ENCODE peak calls at places on chromosome X, in seven cellular contexts. One of them, this sample, is unnamed.

GRCh38 chrX:34332336-34332735 is 200.2 kb upstream of the FAM47A start:
- DNase-seq in cardiac muscle cell: peak; percentile 15
- DNase-seq in fibroblast of lung: peak; percentile 8
- DNase-seq in lower lobe of right lung: no peak
- DNase-seq in right cardiac atrium: no peak
- DNase-seq in endodermal cell: no peak
- DNase-seq in vagina: no peak
- DNase-seq in this sample: no peak

GRCh38 chrX:389021-389441 is 2.3 kb upstream of the PPP2R3B start:
- DNase-seq in fibroblast of lung: no peak
- DNase-seq in right cardiac atrium: no peak
- DNase-seq in endodermal cell: no peak
- DNase-seq in lower lobe of right lung: no peak
- DNase-seq in vagina: no peak
- DNase-seq in cardiac muscle cell: no peak
- DNase-seq in this sample: no peak

GRCh38 chrX:13080128-13080795 is 35.8 kb upstream of the FAM9C start:
- DNase-seq in right cardiac atrium: no peak
- DNase-seq in vagina: no peak
- DNase-seq in endodermal cell: no peak
- DNase-seq in cardiac muscle cell: no peak
- DNase-seq in fibroblast of lung: no peak
- DNase-seq in lower lobe of right lung: no peak
- DNase-seq in this sample: no peak

GRCh38 chrX:29318051-29318450 is 730.8 kb downstream of the IL1RAPL1 start:
- DNase-seq in vagina: no peak
- DNase-seq in lower lobe of right lung: no peak
- DNase-seq in cardiac muscle cell: no peak
- DNase-seq in fibroblast of lung: peak; percentile 58
- DNase-seq in endodermal cell: no peak
- DNase-seq in right cardiac atrium: no peak
- DNase-seq in this sample: no peak

GRCh38 chrX:413322-414201 is 26.9 kb upstream of the PPP2R3B start:
- DNase-seq in cardiac muscle cell: peak; percentile 69
- DNase-seq in endodermal cell: peak; percentile 87
- DNase-seq in right cardiac atrium: peak; percentile 59
- DNase-seq in lower lobe of right lung: no peak
- DNase-seq in fibroblast of lung: no peak
- DNase-seq in vagina: no peak
- DNase-seq in this sample: no peak

GRCh38 chrX:76550016-76550415 is 122.5 kb downstream of the MAGEE1 start:
- DNase-seq in endodermal cell: no peak
- DNase-seq in right cardiac atrium: no peak
- DNase-seq in lower lobe of right lung: no peak
- DNase-seq in fibroblast of lung: no peak
- DNase-seq in vagina: no peak
- DNase-seq in cardiac muscle cell: no peak
- DNase-seq in this sample: no peak

GRCh38 chrX:69815063-69815462 is 199.2 kb downstream of the EDA start:
- DNase-seq in endodermal cell: no peak
- DNase-seq in fibroblast of lung: no peak
- DNase-seq in vagina: no peak
- DNase-seq in cardiac muscle cell: no peak
- DNase-seq in right cardiac atrium: no peak
- DNase-seq in lower lobe of right lung: no peak
- DNase-seq in this sample: no peak

GRCh38 chrX:33285550-33285949 is 74.2 kb upstream of the DMD start:
- DNase-seq in vagina: no peak
- DNase-seq in right cardiac atrium: no peak
- DNase-seq in lower lobe of right lung: no peak
- DNase-seq in fibroblast of lung: no peak
- DNase-seq in endodermal cell: no peak
- DNase-seq in cardiac muscle cell: no peak
- DNase-seq in this sample: no peak

GRCh38 chrX:24513416-24513815 is 48.3 kb downstream of the PDK3 start:
- DNase-seq in lower lobe of right lung: no peak
- DNase-seq in fibroblast of lung: no peak
- DNase-seq in cardiac muscle cell: no peak
- DNase-seq in endodermal cell: no peak
- DNase-seq in vagina: no peak
- DNase-seq in right cardiac atrium: no peak
- DNase-seq in this sample: no peak

GRCh38 chrX:70132244-70132643 is 1.0 kb upstream of the IGBP1 start:
- DNase-seq in lower lobe of right lung: no peak
- DNase-seq in endodermal cell: no peak
- DNase-seq in right cardiac atrium: no peak
- DNase-seq in vagina: no peak
- DNase-seq in fibroblast of lung: peak; percentile 5
- DNase-seq in cardiac muscle cell: no peak
- DNase-seq in this sample: no peak

GRCh38 chrX:153878969-153879653 is 6.9 kb downstream of the L1CAM start:
- DNase-seq in right cardiac atrium: no peak
- DNase-seq in cardiac muscle cell: peak; percentile 12
- DNase-seq in fibroblast of lung: no peak
- DNase-seq in endodermal cell: peak; percentile 93
- DNase-seq in vagina: no peak
- DNase-seq in lower lobe of right lung: no peak
- DNase-seq in this sample: no peak

GRCh38 chrX:46730765-46731164 is 28.2 kb downstream of the SLC9A7 start:
- DNase-seq in fibroblast of lung: no peak
- DNase-seq in vagina: no peak
- DNase-seq in right cardiac atrium: no peak
- DNase-seq in endodermal cell: no peak
- DNase-seq in cardiac muscle cell: no peak
- DNase-seq in lower lobe of right lung: no peak
- DNase-seq in this sample: no peak

GRCh38 chrX:49884290-49884862 is 5.1 kb downstream of the USP27X start:
- DNase-seq in cardiac muscle cell: peak; percentile 62
- DNase-seq in lower lobe of right lung: peak; percentile 73
- DNase-seq in fibroblast of lung: peak; percentile 45
- DNase-seq in endodermal cell: peak; percentile 88
- DNase-seq in vagina: no peak
- DNase-seq in right cardiac atrium: peak; percentile 59
- DNase-seq in this sample: peak; percentile 9

GRCh38 chrX:65668362-65669310 is 1.2 kb downstream of the MSN start:
- DNase-seq in endodermal cell: peak; percentile 75
- DNase-seq in lower lobe of right lung: peak; percentile 73
- DNase-seq in fibroblast of lung: peak; percentile 86
- DNase-seq in cardiac muscle cell: peak; percentile 28
- DNase-seq in vagina: no peak
- DNase-seq in right cardiac atrium: peak; percentile 74
- DNase-seq in this sample: peak; percentile 78

GRCh38 chrX:121479406-121479805 is 432.0 kb downstream of the GLUD2 start:
- DNase-seq in fibroblast of lung: no peak
- DNase-seq in right cardiac atrium: no peak
- DNase-seq in lower lobe of right lung: no peak
- DNase-seq in cardiac muscle cell: no peak
- DNase-seq in vagina: no peak
- DNase-seq in endodermal cell: no peak
- DNase-seq in this sample: no peak

GRCh38 chrX:152898442-152898841 is 575 bp downstream of the ZNF185 start:
- DNase-seq in right cardiac atrium: no peak
- DNase-seq in lower lobe of right lung: no peak
- DNase-seq in cardiac muscle cell: no peak
- DNase-seq in vagina: no peak
- DNase-seq in fibroblast of lung: no peak
- DNase-seq in endodermal cell: peak; percentile 40
- DNase-seq in this sample: no peak

GRCh38 chrX:46257451-46257879 is 287.8 kb downstream of the ZNF674 start:
- DNase-seq in endodermal cell: no peak
- DNase-seq in right cardiac atrium: no peak
- DNase-seq in fibroblast of lung: no peak
- DNase-seq in cardiac muscle cell: no peak
- DNase-seq in vagina: no peak
- DNase-seq in lower lobe of right lung: no peak
- DNase-seq in this sample: no peak

GRCh38 chrX:74536142-74537010 is 78.0 kb downstream of the RLIM start:
- DNase-seq in vagina: peak; percentile 77
- DNase-seq in cardiac muscle cell: peak; percentile 56
- DNase-seq in right cardiac atrium: peak; percentile 91
- DNase-seq in lower lobe of right lung: peak; percentile 80
- DNase-seq in fibroblast of lung: peak; percentile 89
- DNase-seq in endodermal cell: peak; percentile 82
- DNase-seq in this sample: peak; percentile 94

GRCh38 chrX:54198262-54198661 is 15.2 kb upstream of the FAM120C start:
- DNase-seq in lower lobe of right lung: no peak
- DNase-seq in endodermal cell: peak; percentile 56
- DNase-seq in vagina: no peak
- DNase-seq in cardiac muscle cell: no peak
- DNase-seq in right cardiac atrium: no peak
- DNase-seq in fibroblast of lung: no peak
- DNase-seq in this sample: no peak

GRCh38 chrX:41634284-41634683 is 54.5 kb upstream of the GPR34 start:
- DNase-seq in endodermal cell: no peak
- DNase-seq in fibroblast of lung: peak; percentile 70
- DNase-seq in right cardiac atrium: no peak
- DNase-seq in lower lobe of right lung: no peak
- DNase-seq in vagina: no peak
- DNase-seq in cardiac muscle cell: peak; percentile 7
- DNase-seq in this sample: no peak

GRCh38 chrX:109890910-109891502 is 111.9 kb upstream of the TMEM164 start:
- DNase-seq in cardiac muscle cell: peak; percentile 85
- DNase-seq in fibroblast of lung: peak; percentile 66
- DNase-seq in endodermal cell: peak; percentile 90
- DNase-seq in right cardiac atrium: peak; percentile 43
- DNase-seq in lower lobe of right lung: peak; percentile 59
- DNase-seq in vagina: no peak
- DNase-seq in this sample: peak; percentile 51

GRCh38 chrX:43880439-43880838 is 1.8 kb downstream of the MAOB start:
- DNase-seq in lower lobe of right lung: no peak
- DNase-seq in vagina: no peak
- DNase-seq in cardiac muscle cell: no peak
- DNase-seq in endodermal cell: no peak
- DNase-seq in fibroblast of lung: no peak
- DNase-seq in right cardiac atrium: no peak
- DNase-seq in this sample: no peak
- H3K4me3 ChIP-seq in lower lobe of right lung: peak overlapping the region; percentile 46
- H3K4me3 ChIP-seq in vagina: no peak overlapping the region
- H3K4me3 ChIP-seq in cardiac muscle cell: no peak overlapping the region
- H3K4me3 ChIP-seq in endodermal cell: no peak overlapping the region
- H3K4me3 ChIP-seq in fibroblast of lung: no peak overlapping the region
- H3K4me3 ChIP-seq in right cardiac atrium: no peak overlapping the region
- H3K4me3 ChIP-seq in this sample: no peak overlapping the region

DNA sequence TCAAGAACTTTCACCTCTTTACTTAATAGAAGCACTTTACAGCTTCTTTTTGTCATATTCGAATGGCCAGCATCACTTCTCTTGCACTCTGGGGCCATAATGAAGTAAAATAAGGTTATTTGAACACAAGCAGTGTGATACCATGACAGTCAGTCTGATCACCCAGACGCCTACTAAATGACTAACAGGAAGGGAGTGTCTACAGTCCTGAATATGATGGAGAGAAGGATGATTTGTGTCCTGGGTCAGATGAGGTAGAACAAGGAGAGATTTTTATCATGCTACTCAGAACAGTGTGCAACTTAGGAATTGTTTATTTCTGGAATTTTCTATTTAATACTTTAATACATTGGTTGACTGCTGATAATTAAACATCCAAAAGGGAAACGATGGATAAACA is 284.2 kb upstream of the F9 start:
- DNase-seq in lower lobe of right lung: no peak
- DNase-seq in fibroblast of lung: no peak
- DNase-seq in vagina: no peak
- DNase-seq in cardiac muscle cell: no peak
- DNase-seq in right cardiac atrium: no peak
- DNase-seq in endodermal cell: no peak
- DNase-seq in this sample: no peak
- H3K27me3 ChIP-seq in lower lobe of right lung: no peaks in the 10 kb centered on the region
- H3K27me3 ChIP-seq in fibroblast of lung: no peaks in the 10 kb centered on the region
- H3K27me3 ChIP-seq in vagina: no peaks in the 10 kb centered on the region
- H3K27me3 ChIP-seq in cardiac muscle cell: no peaks in the 10 kb centered on the region
- H3K27me3 ChIP-seq in right cardiac atrium: no peaks in the 10 kb centered on the region
- H3K27me3 ChIP-seq in endodermal cell: no peaks in the 10 kb centered on the region
- H3K27me3 ChIP-seq in this sample: no peaks in the 10 kb centered on the region

DNA sequence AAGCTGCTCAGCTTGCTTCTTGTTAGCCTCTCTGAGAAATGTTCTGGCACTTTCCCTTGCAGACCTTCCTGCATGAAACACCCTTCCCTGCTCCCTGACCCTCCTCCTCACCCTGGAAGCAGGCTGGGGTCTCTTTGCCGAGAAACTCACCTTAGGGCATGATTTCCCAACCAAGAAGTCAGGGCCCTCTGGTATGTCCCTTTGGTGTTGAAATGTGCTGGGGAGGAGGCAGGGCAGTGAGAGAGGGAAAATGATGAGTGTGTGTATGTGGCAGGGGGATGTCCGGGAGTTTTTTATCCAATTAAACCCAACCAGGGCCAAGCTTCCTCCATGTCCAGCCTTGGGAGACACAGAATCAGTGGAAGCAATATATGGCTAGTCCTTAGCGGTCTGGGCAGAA is 5.1 kb downstream of the ELF4 start:
- DNase-seq in vagina: no peak
- DNase-seq in endodermal cell: no peak
- DNase-seq in fibroblast of lung: no peak
- DNase-seq in right cardiac atrium: no peak
- DNase-seq in lower lobe of right lung: no peak
- DNase-seq in cardiac muscle cell: no peak
- DNase-seq in this sample: no peak
- H3K27ac ChIP-seq in vagina: peak overlapping the region; percentile 17
- H3K27ac ChIP-seq in endodermal cell: no peak overlapping the region
- H3K27ac ChIP-seq in fibroblast of lung: no peak overlapping the region
- H3K27ac ChIP-seq in right cardiac atrium: no peak overlapping the region
- H3K27ac ChIP-seq in lower lobe of right lung: no peak overlapping the region
- H3K27ac ChIP-seq in cardiac muscle cell: no peak overlapping the region
- H3K27ac ChIP-seq in this sample: peak overlapping the region; percentile 21

GRCh38 chrX:2708016-2708415 is 16.9 kb downstream of the CD99 start:
- DNase-seq in fibroblast of lung: no peak
- DNase-seq in right cardiac atrium: no peak
- DNase-seq in endodermal cell: peak; percentile 59
- DNase-seq in cardiac muscle cell: no peak
- DNase-seq in lower lobe of right lung: no peak
- DNase-seq in vagina: no peak
- DNase-seq in this sample: no peak

GRCh38 chrX:2710496-2710895 is 19.4 kb downstream of the CD99 start:
- DNase-seq in fibroblast of lung: no peak
- DNase-seq in endodermal cell: no peak
- DNase-seq in right cardiac atrium: no peak
- DNase-seq in lower lobe of right lung: no peak
- DNase-seq in cardiac muscle cell: no peak
- DNase-seq in vagina: no peak
- DNase-seq in this sample: no peak

GRCh38 chrX:2711441-2711840 is 20.3 kb downstream of the CD99 start:
- DNase-seq in cardiac muscle cell: no peak
- DNase-seq in endodermal cell: no peak
- DNase-seq in lower lobe of right lung: no peak
- DNase-seq in fibroblast of lung: no peak
- DNase-seq in right cardiac atrium: no peak
- DNase-seq in vagina: no peak
- DNase-seq in this sample: no peak

GRCh38 chrX:2708601-2709200 is 17.6 kb downstream of the CD99 start:
- DNase-seq in lower lobe of right lung: no peak
- DNase-seq in cardiac muscle cell: no peak
- DNase-seq in right cardiac atrium: no peak
- DNase-seq in endodermal cell: no peak
- DNase-seq in fibroblast of lung: no peak
- DNase-seq in vagina: no peak
- DNase-seq in this sample: no peak

DNA sequence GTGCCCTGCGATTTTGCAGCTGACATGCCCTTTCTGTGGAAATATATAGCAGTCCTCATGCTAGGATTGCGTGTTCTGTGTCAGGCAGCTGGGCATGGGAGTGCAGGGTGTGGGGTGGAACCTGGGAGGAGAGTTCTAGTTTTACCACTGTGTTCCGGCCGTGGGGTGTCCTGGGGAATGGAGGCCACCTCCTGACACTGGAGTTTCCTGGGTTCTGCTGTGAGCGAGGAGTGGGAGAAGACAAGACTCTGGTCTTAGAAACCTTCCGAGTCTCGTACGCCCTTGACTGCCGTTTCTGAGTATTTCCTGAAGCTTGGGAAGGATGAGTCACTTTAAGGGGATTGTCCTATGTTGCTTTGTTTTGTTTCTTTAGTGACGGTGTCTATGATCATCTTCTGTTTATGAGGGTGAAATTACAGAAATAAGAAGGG is 19.0 kb downstream of the CD99 start:
- DNase-seq in right cardiac atrium: peak; percentile 26
- DNase-seq in vagina: no peak
- DNase-seq in lower lobe of right lung: no peak
- DNase-seq in fibroblast of lung: peak; percentile 74
- DNase-seq in endodermal cell: peak; percentile 61
- DNase-seq in cardiac muscle cell: no peak
- DNase-seq in this sample: peak; percentile 56
- H3K4me3 ChIP-seq in right cardiac atrium: peak overlapping the region; percentile 2
- H3K4me3 ChIP-seq in vagina: peak overlapping the region; percentile 1
- H3K4me3 ChIP-seq in lower lobe of right lung: peak overlapping the region; percentile 27
- H3K4me3 ChIP-seq in fibroblast of lung: peak overlapping the region; percentile 3
- H3K4me3 ChIP-seq in endodermal cell: no peak overlapping the region
- H3K4me3 ChIP-seq in cardiac muscle cell: no peak overlapping the region
- H3K4me3 ChIP-seq in this sample: no peak overlapping the region

This sample was measured in SJSA1.